ENCODE peak calls at places on chromosomes 3 and 15, in ten cellular contexts. E is IMR-90, X is fibroblast of lung, C is Karpas-422, M is endothelial cell of umbilical vein, T is H1, K is neural progenitor cell, U is HCT116, Y is PC-3, Z is mammary epithelial cell. B is an unnamed sample.

GRCh38 chr3:59749291-59749690 is 699.5 kb upstream of the CFAP20DC start:
- DNase-seq in U (no peak), M (no peak), Y (no peak), E (peak; percentile 79), X (peak; percentile 46), T (no peak), K (no peak), C (no peak), Z (no peak), B (no peak)

GRCh38 chr3:152021951-152022461 is 148.6 kb downstream of the SUCNR1 start:
- DNase-seq in Z (peak; percentile 97), T (no peak), C (no peak), X (peak; percentile 14), U (peak; percentile 98), Y (peak; percentile 97), M (peak; percentile 88), K (no peak), E (peak; percentile 32), B (peak; percentile 58)

GRCh38 chr3:18098960-18099587 is 326.1 kb downstream of the SATB1 start:
- DNase-seq in K (no peak), T (peak; percentile 71), Z (peak; percentile 95), Y (peak; percentile 99), M (no peak), C (no peak), U (peak; percentile 99), E (peak; percentile 85), X (peak; percentile 75), B (peak; percentile 90)

GRCh38 chr15:48954538-48954937 is 9.2 kb downstream of the SHC4 start:
- DNase-seq in E (peak; percentile 20), M (no peak), C (no peak), T (no peak), X (peak; percentile 12), K (peak; percentile 9), Y (peak; percentile 20), U (no peak), Z (no peak), B (peak; percentile 52)

GRCh38 chr3:21672303-21672702 is 78.7 kb downstream of the ZNF385D start:
- DNase-seq in T (no peak), K (no peak), M (peak; percentile 83), U (no peak), Z (peak; percentile 94), C (no peak), X (peak; percentile 90), E (peak; percentile 90), Y (peak; percentile 94), B (peak; percentile 98)

GRCh38 chr15:52559583-52559982 is 9.2 kb downstream of the ARPP19 start:
- DNase-seq in K (no peak), T (no peak), M (no peak), Y (no peak), X (peak; percentile 60), U (no peak), Z (peak; percentile 47), C (no peak), E (peak; percentile 89), B (peak; percentile 46)

GRCh38 chr15:31758126-31758525 is 272.2 kb upstream of the CHRNA7 start:
- DNase-seq in K (no peak), Z (no peak), C (no peak), Y (peak; percentile 55), T (no peak), E (peak; percentile 2), X (peak; percentile 6), U (peak; percentile 16), M (peak; percentile 10), B (no peak)

GRCh38 chr3:64686446-64686908 is 1.3 kb downstream of the ADAMTS9 start:
- DNase-seq in M (peak; percentile 77), U (no peak), E (peak; percentile 52), Z (peak; percentile 66), C (no peak), K (peak; percentile 75), X (no peak), T (no peak), Y (peak; percentile 2), B (peak; percentile 58)

GRCh38 chr3:15964605-15965061 is 166.9 kb upstream of the ANKRD28 start:
- DNase-seq in Z (no peak), Y (peak; percentile 75), T (no peak), C (peak; percentile 34), E (peak; percentile 77), U (no peak), M (peak; percentile 50), X (peak; percentile 55), K (peak; percentile 42), B (peak; percentile 54)
- H3K4me3 ChIP-seq in Z (no peak overlapping the region), Y (peak overlapping the region; percentile 39), T (no peak overlapping the region), C (no peak overlapping the region), E (peak overlapping the region; percentile 26), U (no peak overlapping the region), M (no peak overlapping the region), X (peak overlapping the region; percentile 15), K (no peak overlapping the region), B (no peak overlapping the region)

GRCh38 chr15:37112171-37112570 is 11.8 kb upstream of the MEIS2 start:
- DNase-seq in M (no peak), T (no peak), C (no peak), U (no peak), Y (no peak), X (no peak), K (no peak), E (no peak), Z (no peak), B (no peak)

GRCh38 chr15:37112963-37113362 is 12.6 kb upstream of the MEIS2 start:
- DNase-seq in U (no peak), C (no peak), M (no peak), Y (no peak), K (no peak), Z (no peak), E (no peak), T (no peak), X (no peak), B (no peak)

GRCh38 chr15:37117030-37117429 is 16.7 kb upstream of the MEIS2 start:
- DNase-seq in E (no peak), M (no peak), K (no peak), C (no peak), Z (no peak), U (no peak), Y (no peak), T (no peak), X (no peak), B (no peak)

GRCh38 chr15:37111427-37111717 is 11.0 kb upstream of the MEIS2 start:
- DNase-seq in C (no peak), E (no peak), T (no peak), Z (no peak), K (no peak), M (no peak), Y (no peak), X (no peak), U (no peak), B (no peak)

DNA sequence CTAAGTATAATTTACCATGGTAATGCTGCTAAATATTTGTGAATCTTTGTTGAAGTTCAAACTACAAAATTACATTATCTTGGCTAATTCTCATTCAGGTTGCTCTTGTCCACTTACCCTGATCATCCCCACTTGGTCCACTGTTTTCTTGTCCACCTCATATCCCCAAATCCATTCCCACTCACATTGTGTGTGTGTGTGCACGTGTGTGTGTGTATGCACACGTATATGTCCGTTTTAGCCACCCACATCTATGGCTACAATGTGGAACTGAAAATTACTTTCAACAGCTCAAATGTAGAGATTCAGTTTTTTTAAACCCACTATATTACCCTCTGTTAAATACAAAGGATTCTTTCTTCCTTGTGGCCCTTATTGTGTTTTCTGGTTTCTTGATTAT is 15.2 kb upstream of the MEIS2 start:
- DNase-seq in U (no peak), C (no peak), K (no peak), T (no peak), E (no peak), M (no peak), Z (no peak), X (no peak), Y (no peak), B (no peak)
- H3K4me2 ChIP-seq in U (no peak overlapping the region), C (no peak overlapping the region), K (no peak overlapping the region), T (no peak overlapping the region), E (no peak overlapping the region), M (no peak overlapping the region), Z (no peak overlapping the region), X (no peak overlapping the region), Y (no peak overlapping the region), B (no peak overlapping the region)

GRCh38 chr3:38528457-38528856 is 32.3 kb downstream of the EXOG start:
- DNase-seq in Y (peak; percentile 19), Z (no peak), T (no peak), C (peak; percentile 48), M (no peak), K (peak; percentile 70), U (no peak), E (no peak), X (no peak), B (no peak)

GRCh38 chr3:38521391-38521987 is 25.3 kb downstream of the EXOG start:
- DNase-seq in X (peak; percentile 79), Z (peak; percentile 54), E (peak; percentile 75), Y (peak; percentile 84), M (peak; percentile 81), U (peak; percentile 62), K (peak; percentile 78), C (peak; percentile 82), T (no peak), B (peak; percentile 40)

GRCh38 chr3:38526792-38527191 is 30.7 kb downstream of the EXOG start:
- DNase-seq in E (no peak), Y (no peak), T (no peak), K (no peak), C (no peak), Z (no peak), X (no peak), U (no peak), M (no peak), B (no peak)

GRCh38 chr3:38522002-38522401 is 25.9 kb downstream of the EXOG start:
- DNase-seq in Z (no peak), M (no peak), C (no peak), E (no peak), Y (no peak), K (no peak), U (no peak), T (no peak), X (no peak), B (no peak)

DNA sequence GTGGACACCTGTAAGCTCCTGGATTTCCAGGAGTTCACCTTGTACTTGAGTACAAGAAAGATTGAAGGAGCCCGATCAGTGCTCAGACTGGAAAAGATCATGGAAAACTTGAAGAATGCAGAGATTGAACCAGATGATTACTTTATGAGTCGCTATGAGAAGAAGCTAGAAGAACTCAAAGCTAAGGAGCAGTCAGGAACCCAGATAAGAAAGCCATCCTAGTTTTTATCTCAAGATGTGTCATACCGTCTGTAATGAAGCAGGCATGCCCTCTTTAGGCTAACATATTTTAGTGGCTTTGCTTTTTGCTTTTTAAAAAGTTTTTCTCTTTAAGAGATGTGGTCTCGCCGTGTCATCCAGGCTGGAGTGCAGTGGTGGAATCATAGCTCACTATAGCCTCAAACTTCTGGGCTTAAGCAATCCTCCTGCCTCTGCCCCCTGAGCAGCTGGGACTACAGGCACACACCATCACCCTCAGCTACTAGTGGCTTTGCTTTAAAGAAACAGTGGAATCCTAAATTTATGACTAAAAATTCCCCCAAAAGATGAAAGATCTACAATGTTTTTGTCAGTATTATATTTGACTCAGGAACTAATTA is 28.1 kb downstream of the EXOG start:
- DNase-seq in T (no peak), C (no peak), M (no peak), Y (no peak), Z (no peak), E (peak; percentile 77), K (no peak), X (no peak), U (no peak), B (peak; percentile 46)
- H3K9ac ChIP-seq in T (no peak overlapping the region), C (no peak overlapping the region), M (no peak overlapping the region), Y (no peak overlapping the region), Z (no peak overlapping the region), E (no peak overlapping the region), K (no peak overlapping the region), X (no peak overlapping the region), U (no peak overlapping the region), B (no peak overlapping the region)

DNA sequence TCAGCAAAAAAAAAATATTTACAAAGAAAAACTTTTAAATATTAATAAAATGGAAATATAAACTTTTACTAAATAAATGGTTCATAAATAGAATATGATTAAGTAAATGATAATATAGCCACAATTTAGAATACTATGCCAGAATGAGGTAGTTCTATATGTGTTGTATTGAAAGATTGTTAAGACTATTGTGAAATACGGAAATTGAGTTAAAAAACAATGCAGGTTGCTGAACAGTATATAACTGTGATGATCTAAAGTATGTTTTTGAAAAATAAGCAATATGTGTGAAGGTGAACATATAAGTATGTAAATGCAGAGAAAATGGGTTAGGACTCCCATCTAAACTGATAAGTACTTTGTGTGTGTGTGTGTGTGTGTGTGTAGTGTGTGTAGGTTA is 1.2 kb downstream of the ZNF35 start:
- DNase-seq in E (no peak), X (no peak), T (no peak), C (no peak), Y (no peak), K (no peak), U (no peak), M (no peak), Z (no peak), B (no peak)
- H3K4me3 ChIP-seq in E (no peak overlapping the region), X (peak overlapping the region; percentile 99), T (peak overlapping the region; percentile 90), C (no peak overlapping the region), Y (peak overlapping the region; percentile 74), K (peak overlapping the region; percentile 94), U (peak overlapping the region; percentile 98), M (no peak overlapping the region), Z (no peak overlapping the region), B (peak overlapping the region; percentile 77)

B was measured in astrocyte.